ENCODE peak calls at places on chromosomes 16 and 17, in nine cellular contexts. I is RWPE1, T is right atrium auricular region, W is pancreas, K is DND-41, D is heart right ventricle, S is cardiac muscle cell, J is lung, Y is esophagus squamous epithelium. Q is an unnamed sample.

GRCh38 chr17:73823684-73824083 is 179.4 kb upstream of the SDK2 start:
- DNase-seq in W (no peak), D (no peak), S (no peak), J (no peak), Y (no peak), I (no peak), T (no peak), K (no peak), Q (no peak)

GRCh38 chr16:521381-522210 is 5.9 kb upstream of the CAPN15 start:
- DNase-seq in T (no peak), D (peak; percentile 9), J (no peak), Y (no peak), K (no peak), W (peak; percentile 65), S (no peak), I (no peak), Q (peak; percentile 84)

GRCh38 chr16:68889508-68890150 is 46.3 kb downstream of the TANGO6 start:
- DNase-seq in Y (no peak), J (no peak), D (no peak), K (no peak), W (no peak), I (no peak), S (no peak), T (no peak), Q (no peak)

GRCh38 chr17:27793168-27793905 is 7.0 kb downstream of the NOS2 start:
- DNase-seq in I (no peak), D (peak; percentile 31), T (no peak), J (no peak), S (peak; percentile 34), Y (no peak), W (peak; percentile 67), K (no peak), Q (no peak)

GRCh38 chr16:57235128-57236092 is 9.6 kb upstream of the ARL2BP start:
- DNase-seq in W (no peak), K (no peak), D (no peak), T (no peak), J (no peak), I (peak; percentile 23), Y (no peak), S (peak; percentile 43), Q (no peak)

GRCh38 chr17:48615963-48616718 is 1.0 kb upstream of the HOXB8 start:
- DNase-seq in T (no peak), W (no peak), S (no peak), K (no peak), I (no peak), Y (no peak), D (no peak), J (no peak), Q (no peak)

GRCh38 chr16:17377360-17378324 is 93.1 kb downstream of the XYLT1 start:
- DNase-seq in S (no peak), K (no peak), Y (no peak), W (no peak), T (no peak), I (no peak), D (no peak), J (no peak), Q (no peak)

GRCh38 chr17:39711851-39712250 is 12.0 kb downstream of the ERBB2 start:
- DNase-seq in T (no peak), J (no peak), S (no peak), K (no peak), I (no peak), Y (no peak), D (no peak), W (no peak), Q (no peak)

GRCh38 chr16:943971-944370 is 26.8 kb downstream of the LMF1 start:
- DNase-seq in S (no peak), J (no peak), W (no peak), I (no peak), K (no peak), D (no peak), T (no peak), Y (no peak), Q (no peak)

GRCh38 chr17:73586921-73587680 is 57.1 kb downstream of the SDK2 start:
- DNase-seq in K (no peak), S (no peak), T (no peak), D (peak; percentile 51), I (no peak), J (no peak), Y (no peak), W (no peak), Q (no peak)

GRCh38 chr17:48499248-48499647 is 31.6 kb downstream of the HOXB1 start:
- DNase-seq in D (no peak), S (no peak), I (peak; percentile 29), T (no peak), W (no peak), Y (no peak), K (no peak), J (no peak), Q (no peak)

GRCh38 chr17:9959377-9959981 is 54.4 kb upstream of the RCVRN start:
- DNase-seq in K (peak; percentile 65), S (peak; percentile 67), D (peak; percentile 42), W (no peak), T (no peak), I (peak; percentile 66), J (no peak), Y (no peak), Q (peak; percentile 16)

GRCh38 chr17:42178817-42179216 is 2.1 kb downstream of the KCNH4 start:
- DNase-seq in W (no peak), I (no peak), Y (no peak), T (no peak), S (no peak), K (no peak), D (no peak), J (no peak), Q (no peak)

DNA sequence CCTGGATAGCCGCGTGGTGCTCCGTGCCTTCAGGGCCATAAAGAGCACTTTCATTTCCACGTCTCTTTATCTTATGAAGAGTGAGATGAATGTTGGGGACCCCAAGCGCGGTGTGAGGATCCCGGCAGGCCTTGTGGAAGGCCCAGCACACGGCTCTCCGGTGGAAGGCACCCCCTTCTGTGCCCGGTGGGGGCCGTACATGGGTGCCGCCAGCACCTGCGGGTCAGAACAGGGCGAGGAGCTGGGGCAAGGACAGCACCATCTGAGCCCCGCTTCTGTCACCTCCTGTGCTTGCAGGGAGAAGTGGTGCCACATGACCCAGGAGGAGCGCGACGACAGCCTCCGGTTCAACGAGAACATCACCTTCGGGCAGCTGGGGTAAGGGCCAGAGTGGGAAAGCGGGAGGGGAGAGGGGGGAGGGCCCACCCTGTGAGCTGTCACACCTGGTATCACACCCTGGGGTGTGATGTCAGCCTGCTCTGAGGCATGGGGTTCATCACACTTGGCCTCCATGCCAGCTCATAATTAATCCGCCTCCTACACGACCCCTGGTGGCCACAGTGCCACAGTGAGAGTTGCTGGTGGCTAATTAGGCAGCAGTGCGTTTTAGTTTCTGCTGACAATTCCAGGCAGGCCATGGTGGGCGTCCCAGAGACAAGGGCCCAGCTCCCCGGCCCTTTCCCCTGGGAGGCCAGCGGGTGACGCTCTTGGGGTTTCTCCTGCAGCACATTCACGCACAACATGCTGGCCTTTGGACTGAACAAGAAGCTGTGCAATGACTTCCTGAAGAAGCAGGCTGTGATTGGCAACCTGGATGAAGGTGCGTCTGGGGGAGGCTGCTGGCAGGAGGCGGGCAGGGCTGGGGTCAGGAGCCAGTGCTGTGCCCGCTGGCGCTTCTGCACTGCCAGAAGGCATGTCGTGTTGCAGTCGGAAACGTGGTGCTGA is 25.7 kb downstream of the CIBAR2 start:
- DNase-seq in I (peak; percentile 85), K (peak; percentile 77), Y (no peak), D (peak; percentile 69), W (no peak), J (peak; percentile 63), S (peak; percentile 65), T (peak; percentile 80), Q (peak; percentile 77)
- TF ChIP-seq CTCF in I (peak; percentile 73), K (peak; percentile 95), Y (peak; percentile 86), D (peak; percentile 62), W (peak; percentile 40), J (peak; percentile 56), S (peak; percentile 67), T (peak; percentile 87), Q (peak; percentile 92)

GRCh38 chr17:81866440-81867122 is 4.6 kb downstream of the ARHGDIA start:
- DNase-seq in D (no peak), J (no peak), S (peak; percentile 28), K (peak; percentile 32), Y (no peak), I (no peak), T (no peak), W (no peak), Q (no peak)
- H3K27ac ChIP-seq in D (no peak overlapping the region), J (no peak overlapping the region), S (peak overlapping the region; percentile 96), K (peak overlapping the region; percentile 44), Y (peak overlapping the region; percentile 96), I (peak overlapping the region; percentile 97), T (peak overlapping the region; percentile 95), W (peak overlapping the region; percentile 79), Q (peak overlapping the region; percentile 100)

GRCh38 chr17:61366715-61367413 is 32.8 kb upstream of the TBX2 start:
- DNase-seq in J (no peak), T (no peak), Y (no peak), W (no peak), K (no peak), S (no peak), I (no peak), D (peak; percentile 66), Q (no peak)
- TF ChIP-seq CTCF in J (no peak), T (no peak), Y (no peak), W (no peak), K (no peak), S (no peak), I (no peak), D (no peak), Q (no peak)

DNA sequence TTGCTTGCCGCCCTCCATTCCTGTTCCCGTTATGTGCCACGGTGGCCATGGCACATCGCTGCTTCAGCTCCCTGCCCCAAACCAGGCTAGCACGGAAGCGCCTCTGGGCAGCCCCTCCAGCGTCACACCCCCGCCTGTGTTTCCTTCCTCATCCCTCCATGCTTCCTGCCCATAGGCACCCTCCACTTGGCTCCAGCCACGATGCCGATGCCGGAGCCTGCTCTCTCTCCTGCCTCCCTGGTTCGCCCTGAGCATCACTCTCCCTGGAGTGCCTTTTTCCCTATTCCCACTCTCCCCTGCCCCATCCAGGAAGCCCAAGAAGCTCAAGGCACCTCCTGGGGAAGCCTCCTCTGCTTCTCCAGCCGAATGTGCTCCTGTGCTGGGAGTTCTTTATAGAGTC is 3.2 kb upstream of the ARHGAP23 start:
- DNase-seq in T (no peak), D (no peak), W (no peak), J (no peak), K (no peak), S (no peak), I (no peak), Y (no peak), Q (no peak)
- H3K27ac ChIP-seq in T (peak overlapping the region; percentile 97), D (peak overlapping the region; percentile 80), W (no peak overlapping the region), J (peak overlapping the region; percentile 12), K (no peak overlapping the region), S (no peak overlapping the region), I (no peak overlapping the region), Y (peak overlapping the region; percentile 2), Q (peak overlapping the region; percentile 87)